ENCODE peak calls at places on chromosomes 4 and X, in eight cellular contexts. U is GM23338, G is K562, K is keratinocyte, Y is fibroblast of pulmonary artery, S is prostate gland, H is transverse colon, A is right lobe of liver. V is an unnamed sample.

GRCh38 chr4:123618606-123619005 is 222.0 kb downstream of the SPRY1 start:
- DNase-seq in U (no peak), G (no peak), S (no peak), K (no peak), Y (no peak), A (no peak), H (no peak), V (no peak)

GRCh38 chr4:57193996-57194675 is 84.0 kb upstream of the IGFBP7 start:
- DNase-seq in A (no peak), U (peak; percentile 79), G (no peak), Y (no peak), K (no peak), H (no peak), S (no peak), V (no peak)

GRCh38 chrX:149003863-149004660 is 501.0 kb downstream of the IDS start:
- DNase-seq in K (no peak), S (no peak), G (no peak), A (no peak), U (no peak), Y (peak; percentile 36), H (no peak), V (peak; percentile 5)

GRCh38 chr4:1205641-1206298 is 33.4 kb upstream of the SPON2 start:
- DNase-seq in U (peak; percentile 8), Y (no peak), S (no peak), K (no peak), H (peak; percentile 13), G (no peak), A (peak; percentile 17), V (no peak)

GRCh38 chr4:77599378-77599777 is 6.2 kb upstream of the CXCL13 start:
- DNase-seq in Y (peak; percentile 59), K (no peak), U (peak; percentile 75), G (peak; percentile 49), H (no peak), A (no peak), S (no peak), V (no peak)

GRCh38 chrX:71195959-71196727 is 26.9 kb upstream of the GJB1 start:
- DNase-seq in K (no peak), G (no peak), A (no peak), H (no peak), Y (no peak), U (peak; percentile 41), S (no peak), V (no peak)

GRCh38 chr4:108730579-108730978 is 32.3 kb downstream of the ETNPPL start:
- DNase-seq in Y (no peak), H (no peak), A (peak; percentile 72), K (no peak), S (no peak), G (no peak), U (no peak), V (no peak)

GRCh38 chr4:1009647-1010521 is 1.5 kb upstream of the FGFRL1 start:
- DNase-seq in U (peak; percentile 69), K (no peak), H (peak; percentile 84), G (peak; percentile 84), Y (peak; percentile 56), S (peak; percentile 61), A (peak; percentile 87), V (peak; percentile 66)

GRCh38 chr4:98586634-98587354 is 71.6 kb downstream of the TSPAN5 start:
- DNase-seq in S (no peak), H (no peak), K (no peak), Y (no peak), A (no peak), U (no peak), G (no peak), V (no peak)

GRCh38 chr4:101037938-101038413 is 309.4 kb downstream of the PPP3CA start:
- DNase-seq in U (no peak), K (no peak), Y (no peak), H (no peak), S (no peak), G (no peak), A (no peak), V (no peak)

GRCh38 chr4:26020896-26021295 is 106.9 kb downstream of the SMIM20 start:
- DNase-seq in Y (peak; percentile 50), S (peak; percentile 23), G (no peak), H (no peak), A (no peak), U (no peak), K (no peak), V (no peak)

GRCh38 chrX:111445485-111445884 is 33.5 kb upstream of the DCX start:
- DNase-seq in U (peak; percentile 73), H (no peak), G (peak; percentile 18), S (no peak), K (no peak), Y (peak; percentile 50), A (no peak), V (peak; percentile 3)

GRCh38 chr4:117654064-117654463 is 380.2 kb upstream of the NDST3 start:
- DNase-seq in A (no peak), H (no peak), U (no peak), S (no peak), G (no peak), Y (no peak), K (no peak), V (no peak)

GRCh38 chr4:96593422-96593821 is 753.5 kb downstream of the PDHA2 start:
- DNase-seq in U (no peak), K (no peak), H (no peak), A (no peak), G (no peak), Y (no peak), S (no peak), V (no peak)

GRCh38 chrX:68462653-68463052 is 29.4 kb upstream of the OPHN1 start:
- DNase-seq in U (peak; percentile 60), H (no peak), G (peak; percentile 8), Y (peak; percentile 63), K (no peak), S (peak; percentile 6), A (no peak), V (no peak)

GRCh38 chr4:56123051-56123450 is 174.3 kb downstream of the CEP135 start:
- DNase-seq in H (no peak), G (no peak), Y (no peak), S (no peak), U (no peak), A (no peak), K (no peak), V (no peak)

GRCh38 chrX:102154218-102154860 is 1.4 kb downstream of the BEX5 start:
- DNase-seq in K (no peak), Y (no peak), G (peak; percentile 9), H (peak; percentile 9), A (no peak), U (peak; percentile 64), S (peak; percentile 3), V (no peak)
- TF ChIP-seq CTCF in K (no peak), Y (no peak), G (no peak), H (peak; percentile 28), A (peak; percentile 27), U (peak; percentile 59), S (no peak), V (peak; percentile 41)

GRCh38 chr4:21948347-21949072 is at the start of gene KCNIP4:
- DNase-seq in U (peak; percentile 69), Y (peak; percentile 13), A (peak; percentile 18), S (no peak), H (peak; percentile 10), K (no peak), G (no peak), V (peak; percentile 9)
- H3K4me3 ChIP-seq in U (peak within 1 kb of the TSS; percentile 78), Y (peak within 1 kb of the TSS; percentile 47), A (no peak within 1 kb of the TSS), S (peak within 1 kb of the TSS; percentile 10), H (peak within 1 kb of the TSS; percentile 25), K (peak within 1 kb of the TSS; percentile 34), G (no peak within 1 kb of the TSS), V (no peak within 1 kb of the TSS)

GRCh38 chr4:184472540-184473264 is 1.6 kb downstream of the IRF2 start:
- DNase-seq in Y (peak; percentile 63), S (peak; percentile 50), H (peak; percentile 92), G (peak; percentile 75), U (peak; percentile 79), A (peak; percentile 91), K (no peak), V (peak; percentile 83)
- TF ChIP-seq CTCF in Y (no peak), S (no peak), H (no peak), G (no peak), U (no peak), A (no peak), K (no peak), V (no peak)

DNA sequence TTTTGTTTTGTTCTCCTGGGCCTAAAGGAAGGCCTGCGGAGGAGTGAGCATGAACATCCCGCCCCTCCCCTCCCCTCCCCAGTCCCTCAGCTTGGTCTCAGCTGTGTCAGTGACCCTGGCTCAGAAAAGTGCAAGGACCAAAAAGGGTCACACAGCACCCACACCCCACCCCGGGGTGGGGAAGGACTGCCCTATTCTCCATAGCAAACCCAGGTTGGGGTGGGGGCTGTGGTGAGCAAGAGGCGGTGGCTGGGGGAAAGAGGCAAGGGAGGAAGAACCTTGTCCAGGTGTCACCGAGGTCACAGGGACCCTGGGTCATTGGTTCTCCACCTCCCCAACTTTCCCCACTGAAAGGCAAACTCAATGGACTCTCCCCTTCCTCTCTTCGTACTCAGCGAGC is 7.6 kb upstream of the MSX1 start:
- DNase-seq in Y (no peak), A (no peak), K (no peak), S (no peak), H (no peak), U (no peak), G (no peak), V (no peak)
- H3K4me3 ChIP-seq in Y (no peak overlapping the region), A (no peak overlapping the region), K (no peak overlapping the region), S (no peak overlapping the region), H (no peak overlapping the region), U (no peak overlapping the region), G (no peak overlapping the region), V (no peak overlapping the region)

GRCh38 chrX:17025903-17026302 is 79.4 kb downstream of the REPS2 start:
- DNase-seq in K (no peak), G (no peak), Y (no peak), U (no peak), H (no peak), S (no peak), A (no peak), V (no peak)

GRCh38 chrX:17027931-17028330 is 81.5 kb downstream of the REPS2 start:
- DNase-seq in S (no peak), A (no peak), G (no peak), H (no peak), K (no peak), Y (no peak), U (no peak), V (no peak)

GRCh38 chrX:17022205-17022604 is 75.7 kb downstream of the REPS2 start:
- DNase-seq in H (no peak), Y (peak; percentile 46), U (no peak), G (no peak), A (no peak), K (no peak), S (no peak), V (no peak)

GRCh38 chrX:17023670-17024069 is 77.2 kb downstream of the REPS2 start:
- DNase-seq in S (no peak), K (no peak), U (no peak), H (no peak), Y (no peak), G (no peak), A (no peak), V (no peak)

GRCh38 chrX:17024896-17025295 is 78.4 kb downstream of the REPS2 start:
- DNase-seq in S (no peak), A (no peak), G (no peak), Y (no peak), H (peak; percentile 43), U (peak; percentile 47), K (no peak), V (no peak)
- TF ChIP-seq CTCF in S (no peak), A (no peak), G (no peak), Y (no peak), H (no peak), U (peak; percentile 15), K (no peak), V (no peak)